ENCODE peak calls at places on chromosomes 7 and 10, in five cellular contexts. L is fibroblast of lung, V is astrocyte, J is A549, F is ovary. U is an unnamed sample.

GRCh38 chr7:55452967-55453366 is 87.8 kb downstream of the LANCL2 start:
- DNase-seq in L (no peak), V (no peak), J (no peak), F (no peak), U (no peak)

GRCh38 chr10:103752680-103753248 is 102.6 kb downstream of the SH3PXD2A start:
- DNase-seq in L (no peak), V (no peak), J (no peak), F (no peak), U (peak)

GRCh38 chr7:38756521-38756920 is 125.3 kb upstream of the AMPH start:
- DNase-seq in L (peak), V (peak), J (no peak), F (no peak), U (no peak)

GRCh38 chr7:121305109-121305508 is 23.7 kb upstream of the WNT16 start:
- DNase-seq in L (peak), V (peak), J (no peak), F (no peak), U (no peak)

GRCh38 chr10:95567903-95568630 is 6.9 kb upstream of the SORBS1 start:
- DNase-seq in L (no peak), V (no peak), J (no peak), F (no peak), U (no peak)

GRCh38 chr7:84088669-84089278 is 105.8 kb downstream of the SEMA3A start:
- DNase-seq in L (peak), V (no peak), J (no peak), F (no peak), U (no peak)

GRCh38 chr7:83677180-83677866 is 28.4 kb upstream of the SEMA3E start:
- DNase-seq in L (peak), V (peak), J (peak), F (no peak), U (no peak)

GRCh38 chr10:64528294-64529002 is 1007.2 kb downstream of the REEP3 start:
- DNase-seq in L (no peak), V (no peak), J (no peak), F (no peak), U (no peak)

GRCh38 chr7:16571941-16572340 is 45.3 kb downstream of the LRRC72 start:
- DNase-seq in L (peak), V (peak), J (no peak), F (no peak), U (no peak)

GRCh38 chr7:148021507-148022045 is 569.0 kb upstream of the C7orf33 start:
- DNase-seq in L (no peak), V (no peak), J (no peak), F (no peak), U (no peak)

GRCh38 chr7:150826061-150826849 is 25.7 kb downstream of the TMEM176A start:
- DNase-seq in L (no peak), V (no peak), J (no peak), F (peak), U (no peak)

GRCh38 chr10:87603196-87603595 is 56.5 kb upstream of the PAPSS2 start:
- DNase-seq in L (no peak), V (no peak), J (no peak), F (no peak), U (no peak)

GRCh38 chr10:88309365-88309764 is 273.8 kb downstream of the RNLS start:
- DNase-seq in L (no peak), V (no peak), J (no peak), F (no peak), U (no peak)

GRCh38 chr7:154436560-154436959 is 384.4 kb downstream of the DPP6 start:
- DNase-seq in L (no peak), V (no peak), J (no peak), F (no peak), U (no peak)

GRCh38 chr7:106344861-106345260 is 60.1 kb upstream of the NAMPT start:
- DNase-seq in L (peak), V (peak), J (no peak), F (no peak), U (no peak)

GRCh38 chr7:2521952-2522591 is 2.5 kb downstream of the LFNG start:
- DNase-seq in L (peak), V (no peak), J (no peak), F (no peak), U (no peak)

GRCh38 chr7:87204933-87205332 is 14.6 kb downstream of the TMEM243 start:
- DNase-seq in L (no peak), V (no peak), J (no peak), F (no peak), U (no peak)

GRCh38 chr7:635227-635626 is 91.3 kb upstream of the DNAAF5 start:
- DNase-seq in L (no peak), V (no peak), J (no peak), F (peak), U (no peak)

GRCh38 chr10:73894245-73894971 is 16.5 kb upstream of the PLAU start:
- DNase-seq in L (peak), V (peak), J (no peak), F (no peak), U (no peak)

GRCh38 chr10:117152668-117153067 is 14.6 kb upstream of the VAX1 start:
- DNase-seq in L (no peak), V (no peak), J (no peak), F (no peak), U (no peak)

GRCh38 chr7:111517441-111518037 is 44.8 kb downstream of the IMMP2L start:
- DNase-seq in L (peak), V (no peak), J (peak), F (no peak), U (no peak)

GRCh38 chr7:101393865-101394264 is 31.2 kb downstream of the COL26A1 start:
- DNase-seq in L (no peak), V (no peak), J (no peak), F (no peak), U (no peak)

GRCh38 chr10:74891048-74891447 is 64.6 kb downstream of the KAT6B start:
- DNase-seq in L (no peak), V (no peak), J (no peak), F (no peak), U (peak)

GRCh38 chr10:132468201-132468600 is 69.4 kb upstream of the INPP5A start:
- DNase-seq in L (no peak), V (no peak), J (no peak), F (no peak), U (no peak)

GRCh38 chr10:50561266-50561665 is 62.5 kb downstream of the SGMS1 start:
- DNase-seq in L (peak), V (peak), J (no peak), F (no peak), U (peak)

GRCh38 chr10:54660397-54660796 is 140.6 kb downstream of the PCDH15 start:
- DNase-seq in L (no peak), V (no peak), J (no peak), F (no peak), U (no peak)

GRCh38 chr7:18116661-18117060 is 89.0 kb upstream of the PRPS1L1 start:
- DNase-seq in L (peak), V (peak), J (no peak), F (no peak), U (no peak)

GRCh38 chr10:105615986-105616385 is 974.9 kb downstream of the SORCS3 start:
- DNase-seq in L (peak), V (peak), J (no peak), F (no peak), U (no peak)

GRCh38 chr10:24223953-24224352 is 15.0 kb downstream of the KIAA1217 start:
- DNase-seq in L (no peak), V (no peak), J (no peak), F (peak), U (peak)

GRCh38 chr7:234041-234711 is 41.8 kb downstream of the FAM20C start:
- DNase-seq in L (no peak), V (no peak), J (no peak), F (no peak), U (no peak)

GRCh38 chr7:113404245-113404644 is 285.9 kb upstream of the SMIM30 start:
- DNase-seq in L (no peak), V (no peak), J (peak), F (no peak), U (peak)

GRCh38 chr10:103890688-103891087 is 27.3 kb downstream of the STN1 start:
- DNase-seq in L (no peak), V (no peak), J (no peak), F (no peak), U (no peak)

GRCh38 chr7:22667187-22667561 is 59.8 kb upstream of the IL6 start:
- DNase-seq in L (no peak), V (no peak), J (no peak), F (no peak), U (no peak)

GRCh38 chr7:20596653-20597052 is 18.8 kb upstream of the ABCB5 start:
- DNase-seq in L (peak), V (peak), J (no peak), F (no peak), U (no peak)

GRCh38 chr10:14815681-14816080 is 22.2 kb downstream of the CDNF start:
- DNase-seq in L (peak), V (peak), J (no peak), F (no peak), U (no peak)

DNA sequence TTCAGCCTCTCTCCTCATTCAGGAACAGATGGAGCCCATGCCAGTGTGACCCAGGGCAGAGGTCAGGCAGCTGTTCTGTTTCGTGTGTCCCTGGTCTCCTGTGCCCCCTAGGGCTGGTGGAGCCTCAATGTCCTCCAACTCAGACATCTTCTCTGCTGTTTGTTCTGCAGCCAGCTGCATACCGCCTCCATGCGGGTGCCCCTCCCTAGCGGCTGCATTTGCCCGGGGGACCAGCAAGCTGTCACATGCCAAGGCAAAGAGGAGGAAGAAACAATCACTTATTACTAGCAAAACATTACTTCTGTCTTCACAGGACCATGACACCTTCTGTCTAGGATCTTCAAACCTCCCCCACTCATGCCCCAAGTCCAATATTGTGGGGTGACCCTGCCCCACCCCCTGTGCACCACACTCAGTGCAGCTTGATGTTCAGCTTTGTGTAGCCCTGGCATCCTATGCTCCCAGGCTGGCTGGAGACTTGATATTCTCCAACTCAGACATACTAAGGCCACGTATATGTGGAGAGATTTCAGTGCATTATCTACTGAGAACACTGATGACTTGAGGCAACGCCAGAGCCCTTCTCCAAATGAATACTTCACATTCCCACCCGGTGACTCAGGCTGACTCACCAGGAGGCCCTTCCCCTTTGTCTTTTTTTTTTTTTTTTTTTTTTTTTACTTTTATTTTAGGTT is 188.9 kb downstream of the SKIDA1 start:
- DNase-seq in L (peak), V (peak), J (peak), F (peak), U (peak)
- TF ChIP-seq CTCF in L (no peak), V (no peak), J (peak), F (no peak), U (no peak)

GRCh38 chr7:142812437-142813215 is 41.9 kb downstream of the PRSS2 start:
- DNase-seq in L (peak), V (peak), J (no peak), F (no peak), U (no peak)

GRCh38 chr7:142817506-142817905 is 37.4 kb upstream of the EPHB6 start:
- DNase-seq in L (no peak), V (peak), J (no peak), F (no peak), U (no peak)

GRCh38 chr7:142813262-142813661 is 41.6 kb upstream of the EPHB6 start:
- DNase-seq in L (peak), V (peak), J (no peak), F (no peak), U (no peak)

GRCh38 chr7:142813699-142814098 is 41.2 kb upstream of the EPHB6 start:
- DNase-seq in L (no peak), V (no peak), J (no peak), F (no peak), U (no peak)

DNA sequence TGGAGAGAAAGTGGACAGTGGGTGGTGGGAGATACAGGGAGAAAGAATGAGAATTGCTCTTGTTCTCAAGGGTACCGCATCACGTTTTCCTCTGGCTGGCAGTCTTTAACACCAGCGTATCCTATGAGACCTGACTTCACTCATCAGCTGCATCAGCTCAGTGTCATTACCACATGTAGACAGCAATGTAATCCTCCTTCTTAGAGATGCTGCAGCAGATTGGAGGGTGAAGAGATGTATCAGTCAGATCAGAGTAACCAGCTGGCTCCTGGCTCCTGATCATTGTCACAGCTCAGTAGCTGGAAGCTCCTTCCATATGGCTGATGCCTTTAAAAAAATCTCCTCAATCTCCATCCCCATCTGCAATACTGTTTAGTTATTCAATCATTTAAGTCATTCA is 39.8 kb upstream of the EPHB6 start:
- DNase-seq in L (no peak), V (no peak), J (no peak), F (no peak), U (no peak)
- H3K27ac ChIP-seq in L (no peak), V (no peak), J (no peak), F (no peak), U (no peak)

DNA sequence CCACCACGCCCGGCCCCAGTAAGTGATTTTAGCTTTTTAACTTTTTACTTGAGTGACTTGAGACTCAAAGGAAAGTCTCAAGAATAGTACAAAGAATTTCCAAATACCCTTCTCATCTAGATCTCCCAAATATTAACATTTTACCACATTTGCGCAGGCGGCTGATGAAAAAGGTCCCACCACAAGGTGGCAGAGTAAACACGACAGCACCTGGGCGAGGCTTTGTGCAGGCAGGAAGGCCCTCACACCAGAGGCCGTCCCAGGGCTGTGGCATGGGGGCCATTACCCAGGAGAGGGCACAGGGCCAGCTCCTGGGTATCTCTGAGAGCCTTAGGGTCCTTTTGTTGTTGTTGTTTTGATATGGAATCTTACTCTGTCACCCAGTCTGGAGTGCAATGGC is 50.0 kb upstream of the WIPI2 start:
- DNase-seq in L (peak), V (no peak), J (no peak), F (no peak), U (peak)
- TF ChIP-seq CTCF in L (peak), V (peak), J (peak), F (no peak), U (no peak)

GRCh38 chr7:130822642-130823041 is 88.6 kb upstream of the KLF14 start:
- DNase-seq in L (peak), V (peak), J (no peak), F (no peak), U (no peak)
- H3K27ac ChIP-seq in L (no peak), V (no peak), J (no peak), F (no peak), U (no peak)

GRCh38 chr7:36910401-36910800 is 186.1 kb upstream of the AOAH start:
- DNase-seq in L (no peak), V (no peak), J (no peak), F (no peak), U (no peak)
- TF ChIP-seq CTCF in L (no peak), V (no peak), J (no peak), F (no peak), U (no peak)

GRCh38 chr7:47091141-47091540 is 490.8 kb downstream of the TNS3 start:
- DNase-seq in L (peak), V (peak), J (no peak), F (no peak), U (no peak)
- H3K27ac ChIP-seq in L (no peak), V (no peak), J (peak), F (no peak), U (no peak)

DNA sequence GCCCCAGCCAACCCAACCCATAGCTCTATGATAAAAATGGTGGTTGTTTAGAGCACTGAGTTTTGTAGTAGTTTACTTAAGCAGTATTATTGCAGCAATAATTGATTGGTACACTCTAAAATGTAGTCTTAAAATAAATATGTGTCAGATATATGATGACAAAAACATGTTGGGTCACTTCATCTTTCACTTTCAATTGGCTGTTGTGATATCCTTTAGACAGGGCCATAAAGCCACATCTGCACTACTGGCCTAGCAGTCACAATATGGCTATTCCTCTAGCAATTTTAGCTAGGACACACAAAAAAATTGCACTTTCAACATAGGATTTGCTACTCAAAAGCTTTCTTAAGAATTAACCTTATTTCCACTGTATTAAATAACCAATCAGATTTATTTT is 5.9 kb upstream of the CAV1 start:
- DNase-seq in L (no peak), V (no peak), J (no peak), F (no peak), U (no peak)
- TF ChIP-seq CTCF in L (no peak), V (no peak), J (no peak), F (no peak), U (no peak)

DNA sequence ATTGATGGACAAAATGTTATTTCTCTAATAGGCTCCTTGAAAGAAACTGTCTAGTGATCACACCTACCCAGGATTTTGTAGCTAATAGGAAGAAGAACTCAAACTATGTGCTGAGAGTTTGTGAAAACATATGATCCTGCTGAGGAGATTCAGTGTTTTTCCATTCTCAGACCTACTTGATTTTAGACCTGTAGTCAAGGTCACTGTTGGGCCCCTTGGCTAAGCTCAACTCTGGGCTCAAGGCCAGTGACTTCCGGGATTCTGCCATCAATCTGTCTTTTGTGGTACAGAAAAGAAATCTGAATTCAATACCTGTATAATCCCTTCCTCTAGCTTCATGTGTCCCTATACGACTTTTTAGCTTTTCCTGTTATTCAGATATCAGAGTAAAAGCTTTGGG is 79.7 kb upstream of the FERD3L start:
- DNase-seq in L (no peak), V (no peak), J (no peak), F (no peak), U (no peak)
- H3K27ac ChIP-seq in L (no peak), V (no peak), J (no peak), F (no peak), U (no peak)

GRCh38 chr7:156764016-156764669 is 123.6 kb downstream of the RNF32 start:
- DNase-seq in L (peak), V (peak), J (peak), F (peak), U (peak)
- TF ChIP-seq CTCF in L (peak), V (peak), J (peak), F (peak), U (no peak)

U was measured in testis.